ENCODE peak calls at places on chromosome 17, in five cellular contexts. D is transverse colon, R is GM12878, M is H1, U is stomach. K is an unnamed sample.

GRCh38 chr17:4598776-4599504 is 14.6 kb downstream of the SMTNL2 start:
- DNase-seq in R (no peak), M (no peak), D (peak; percentile 26), U (no peak), K (peak; percentile 94)

GRCh38 chr17:17859909-17860760 is 23.3 kb upstream of the SREBF1 start:
- DNase-seq in U (peak; percentile 81), D (peak; percentile 68), M (no peak), R (no peak), K (no peak)

GRCh38 chr17:36675250-36675649 is 73.9 kb downstream of the MRM1 start:
- DNase-seq in M (no peak), D (peak; percentile 14), U (no peak), R (no peak), K (no peak)

GRCh38 chr17:21033350-21033749 is 9.5 kb downstream of the USP22 start:
- DNase-seq in D (no peak), U (no peak), R (no peak), M (no peak), K (no peak)

GRCh38 chr17:49196520-49196919 is 13.9 kb downstream of the GNGT2 start:
- DNase-seq in R (no peak), D (no peak), U (no peak), M (no peak), K (no peak)

GRCh38 chr17:10119203-10120112 is 78.9 kb downstream of the GAS7 start:
- DNase-seq in D (peak; percentile 77), U (peak; percentile 49), M (no peak), R (peak; percentile 37), K (no peak)

GRCh38 chr17:53093386-53093785 is 729.3 kb upstream of the KIF2B start:
- DNase-seq in U (no peak), D (no peak), R (no peak), M (no peak), K (no peak)

GRCh38 chr17:33200116-33200515 is 93.0 kb downstream of the ASIC2 start:
- DNase-seq in D (peak; percentile 35), M (no peak), U (no peak), R (no peak), K (no peak)

GRCh38 chr17:2343421-2343820 is 6.1 kb downstream of the SGSM2 start:
- DNase-seq in U (no peak), R (no peak), M (no peak), D (peak; percentile 19), K (no peak)

GRCh38 chr17:49193513-49194296 is 16.7 kb downstream of the GNGT2 start:
- DNase-seq in R (peak; percentile 98), U (peak; percentile 43), D (peak; percentile 70), M (no peak), K (no peak)

GRCh38 chr17:27489045-27489715 is 32.9 kb downstream of the KSR1 start:
- DNase-seq in U (peak; percentile 50), D (peak; percentile 59), M (no peak), R (no peak), K (peak; percentile 95)

GRCh38 chr17:77592503-77592902 is 366.0 kb upstream of the TNRC6C start:
- DNase-seq in U (no peak), R (no peak), M (no peak), D (no peak), K (no peak)

GRCh38 chr17:74288785-74289184 is 14.8 kb downstream of the DNAI2 start:
- DNase-seq in D (no peak), U (no peak), R (peak; percentile 69), M (no peak), K (no peak)

GRCh38 chr17:81242421-81243332 is 3.6 kb downstream of the NDUFAF8 start:
- DNase-seq in U (no peak), M (no peak), R (no peak), D (no peak), K (no peak)

GRCh38 chr17:71461504-71462197 is 659.2 kb upstream of the SOX9 start:
- DNase-seq in U (no peak), M (no peak), D (no peak), R (no peak), K (no peak)

GRCh38 chr17:83162035-83162745 is 82.8 kb downstream of the METRNL start:
- DNase-seq in R (no peak), M (no peak), D (no peak), U (no peak), K (no peak)

GRCh38 chr17:1793447-1793806 is 31.6 kb downstream of the SERPINF1 start:
- DNase-seq in R (no peak), U (no peak), M (no peak), D (no peak), K (no peak)

GRCh38 chr17:19651461-19652238 is 3.1 kb downstream of the ALDH3A2 start:
- DNase-seq in D (no peak), U (no peak), M (no peak), R (no peak), K (peak; percentile 31)

GRCh38 chr17:17682293-17682736 is 1.1 kb downstream of the RAI1 start:
- DNase-seq in M (no peak), U (peak; percentile 57), D (peak; percentile 67), R (no peak), K (no peak)

GRCh38 chr17:68427575-68427974 is 29.7 kb downstream of the WIPI1 start:
- DNase-seq in U (no peak), R (no peak), D (no peak), M (no peak), K (no peak)

GRCh38 chr17:16215965-16216316 is 607 bp upstream of the NCOR1 start:
- DNase-seq in M (no peak), D (peak; percentile 63), U (no peak), R (no peak), K (no peak)

GRCh38 chr17:62641101-62641500 is 13.6 kb downstream of the MRC2 start:
- DNase-seq in R (no peak), M (no peak), U (no peak), D (no peak), K (no peak)

GRCh38 chr17:68763551-68763950 is 162.4 kb upstream of the FAM20A start:
- DNase-seq in U (no peak), D (no peak), R (no peak), M (no peak), K (no peak)

GRCh38 chr17:44253021-44253420 is 14.9 kb downstream of the SLC4A1 start:
- DNase-seq in U (no peak), D (no peak), R (no peak), M (no peak), K (no peak)

GRCh38 chr17:49402706-49403105 is 12.0 kb downstream of the PHB1 start:
- DNase-seq in R (no peak), D (no peak), U (no peak), M (no peak), K (no peak)

GRCh38 chr17:64212122-64212521 is 50.9 kb downstream of the TEX2 start:
- DNase-seq in R (no peak), D (no peak), U (no peak), M (no peak), K (no peak)

GRCh38 chr17:64007838-64008282 is 9.7 kb downstream of the PRR29 start:
- DNase-seq in R (no peak), U (no peak), M (no peak), D (no peak), K (no peak)

GRCh38 chr17:78355045-78355641 is 4.7 kb downstream of the SOCS3 start:
- DNase-seq in D (no peak), M (no peak), R (no peak), U (no peak), K (no peak)

GRCh38 chr17:10149573-10150399 is 48.6 kb downstream of the GAS7 start:
- DNase-seq in M (no peak), R (peak; percentile 68), D (no peak), U (no peak), K (no peak)

GRCh38 chr17:67520282-67520906 is 143.3 kb downstream of the PITPNC1 start:
- DNase-seq in U (no peak), R (no peak), M (no peak), D (peak; percentile 13), K (no peak)

GRCh38 chr17:31327534-31328526 is 6.4 kb upstream of the EVI2A start:
- DNase-seq in M (no peak), U (no peak), D (no peak), R (no peak), K (no peak)

GRCh38 chr17:72470338-72471133 is 349.7 kb downstream of the SOX9 start:
- DNase-seq in U (no peak), D (no peak), M (no peak), R (no peak), K (no peak)

GRCh38 chr17:81483085-81483861 is 29.3 kb downstream of the ACTG1 start:
- DNase-seq in U (no peak), D (peak; percentile 43), M (no peak), R (no peak), K (no peak)

GRCh38 chr17:17424552-17424951 is 52.2 kb upstream of the MED9 start:
- DNase-seq in D (no peak), U (no peak), R (no peak), M (no peak), K (no peak)

DNA sequence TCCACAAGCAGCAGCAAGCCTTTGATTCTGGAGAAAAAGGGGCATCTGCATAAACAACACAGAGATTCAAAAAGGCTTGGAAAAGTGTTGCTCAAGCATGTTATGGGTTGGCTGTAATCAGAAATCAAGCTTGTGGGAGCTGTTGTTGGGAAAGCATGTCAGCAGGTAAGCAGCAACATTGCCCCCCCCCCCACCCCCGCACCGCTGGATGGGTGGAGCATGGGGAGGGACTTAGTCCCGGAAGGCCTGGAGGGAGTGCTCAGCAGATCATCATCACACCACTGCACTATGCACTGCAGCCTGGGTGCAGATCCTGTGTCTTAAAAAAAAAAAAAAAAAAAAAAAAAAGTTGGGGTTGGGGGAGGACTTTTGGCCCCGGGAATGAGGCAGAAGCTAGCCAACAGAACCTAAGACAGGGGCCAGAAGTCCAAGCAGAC is 16.8 kb upstream of the AKAP1 start:
- DNase-seq in R (no peak), M (no peak), U (no peak), D (no peak), K (no peak)
- TF ChIP-seq POLR2A in R (no peak), M (no peak), U (no peak), D (no peak), K (no peak)

GRCh38 chr17:38334480-38335364 is 9.0 kb downstream of the GPR179 start:
- DNase-seq in R (no peak), U (no peak), D (no peak), M (no peak), K (no peak)
- TF ChIP-seq POLR2AphosphoS5 in R (no peak), U (no peak), D (no peak), M (no peak), K (no peak)

DNA sequence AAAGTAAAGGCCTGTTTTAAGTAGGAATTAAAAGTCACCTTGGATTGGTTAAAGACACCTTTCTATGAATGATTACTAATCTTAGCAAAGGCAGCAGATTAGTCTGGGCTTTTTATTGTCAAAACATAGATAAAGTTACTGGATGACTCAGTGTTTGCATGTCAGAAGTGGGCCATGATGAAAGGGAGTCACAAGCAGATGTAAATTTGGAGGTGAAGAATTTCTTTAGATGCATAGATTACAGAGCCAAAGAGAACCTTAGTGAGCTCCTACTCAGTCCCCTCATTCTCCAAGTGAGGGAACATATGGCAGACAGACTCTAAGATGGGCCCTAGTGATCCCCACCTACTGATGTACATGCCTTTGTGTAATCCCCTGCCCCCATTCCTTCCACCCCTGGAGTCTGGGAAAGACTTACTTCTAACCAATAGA is 124.5 kb downstream of the HS3ST3A1 start:
- DNase-seq in U (no peak), R (no peak), M (no peak), D (no peak), K (peak; percentile 77)
- TF ChIP-seq EP300 in U (no peak), R (no peak), M (no peak), D (no peak), K (no peak)

DNA sequence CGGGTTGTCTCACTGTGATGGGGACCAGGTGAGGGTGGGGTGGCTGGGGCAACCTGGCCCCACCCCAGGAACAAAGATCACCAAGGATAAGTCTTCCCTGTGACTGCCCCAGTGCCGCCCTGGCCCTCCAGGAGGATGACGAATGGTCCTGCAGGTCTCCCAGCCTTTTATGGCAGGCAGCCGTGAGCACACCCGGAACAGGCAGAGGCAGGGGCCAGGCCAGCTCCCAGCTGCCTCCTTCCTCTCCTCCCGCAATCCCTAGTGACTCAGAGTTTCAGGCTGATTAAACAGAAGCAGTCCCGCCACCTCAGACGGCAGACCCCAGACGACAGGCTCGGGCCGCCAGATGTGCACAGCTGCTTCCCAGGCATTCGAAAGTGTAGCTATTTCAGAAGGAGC is 13.3 kb downstream of the JUP start:
- DNase-seq in M (no peak), R (no peak), U (peak; percentile 87), D (peak; percentile 93), K (no peak)
- TF ChIP-seq POLR2A in M (no peak), R (no peak), U (no peak), D (peak; percentile 79), K (no peak)

K was measured in esophagus muscularis mucosa.